ENCODE peak calls at places on chromosome 6, in six cellular contexts. X, B, M, G, U and C are unnamed samples.

GRCh38 chr6:108737594-108738546 is 110.4 kb upstream of the ARMC2 start:
- DNase-seq in X (peak), B (no peak), M (peak), G (no peak), U (no peak), C (no peak)

GRCh38 chr6:112979830-112980229 is 632.7 kb downstream of the RFPL4B start:
- DNase-seq in X (no peak), B (no peak), M (peak), G (peak), U (no peak), C (peak)

GRCh38 chr6:52130440-52130839 is 43.0 kb upstream of the PKHD1 start:
- DNase-seq in X (no peak), B (no peak), M (no peak), G (no peak), U (no peak), C (peak)

GRCh38 chr6:76435174-76435573 is 362.7 kb upstream of the IMPG1 start:
- DNase-seq in X (no peak), B (no peak), M (no peak), G (no peak), U (no peak), C (no peak)

GRCh38 chr6:36624461-36625160 is 30.4 kb downstream of the SRSF3 start:
- DNase-seq in X (no peak), B (no peak), M (no peak), G (no peak), U (no peak), C (no peak)

GRCh38 chr6:167129588-167129987 is 6.7 kb downstream of the CCR6 start:
- DNase-seq in X (no peak), B (no peak), M (no peak), G (no peak), U (no peak), C (no peak)

GRCh38 chr6:148760143-148760505 is 13.3 kb downstream of the UST start:
- DNase-seq in X (no peak), B (no peak), M (no peak), G (no peak), U (no peak), C (no peak)

GRCh38 chr6:148608211-148608951 is 138.4 kb upstream of the UST start:
- DNase-seq in X (peak), B (no peak), M (peak), G (no peak), U (no peak), C (no peak)

GRCh38 chr6:73521351-73522254 is 771 bp upstream of the EEF1A1 start:
- DNase-seq in X (peak), B (peak), M (peak), G (peak), U (peak), C (no peak)

GRCh38 chr6:160477901-160478300 is 129.7 kb downstream of the SLC22A3 start:
- DNase-seq in X (no peak), B (no peak), M (no peak), G (no peak), U (no peak), C (no peak)

GRCh38 chr6:157314705-157315321 is 8.5 kb downstream of the TMEM242 start:
- DNase-seq in X (peak), B (no peak), M (peak), G (no peak), U (no peak), C (peak)

GRCh38 chr6:39961178-39961577 is 26.9 kb upstream of the MOCS1 start:
- DNase-seq in X (no peak), B (peak), M (peak), G (no peak), U (peak), C (no peak)

GRCh38 chr6:151546941-151547659 is 53.3 kb downstream of the CCDC170 start:
- DNase-seq in X (peak), B (no peak), M (no peak), G (no peak), U (no peak), C (no peak)

GRCh38 chr6:129641344-129641743 is 68.6 kb downstream of the ARHGAP18 start:
- DNase-seq in X (no peak), B (no peak), M (peak), G (no peak), U (no peak), C (no peak)

GRCh38 chr6:753486-753885 is 60.5 kb upstream of the EXOC2 start:
- DNase-seq in X (no peak), B (no peak), M (peak), G (no peak), U (no peak), C (no peak)

GRCh38 chr6:41684311-41685182 is 46.3 kb downstream of the MDFI start:
- DNase-seq in X (no peak), B (no peak), M (no peak), G (no peak), U (no peak), C (no peak)

GRCh38 chr6:36202101-36202500 is 5.6 kb downstream of the BRPF3 start:
- DNase-seq in X (no peak), B (no peak), M (no peak), G (no peak), U (no peak), C (no peak)

GRCh38 chr6:128696651-128697391 is 176.4 kb upstream of the PTPRK start:
- DNase-seq in X (peak), B (no peak), M (peak), G (no peak), U (no peak), C (peak)

GRCh38 chr6:11618533-11618932 is 81.0 kb downstream of the TMEM170B start:
- DNase-seq in X (peak), B (no peak), M (peak), G (no peak), U (no peak), C (no peak)
- TF ChIP-seq CTCF in X (peak), B (peak), M (peak), G (peak), U (no peak), C (peak)

DNA sequence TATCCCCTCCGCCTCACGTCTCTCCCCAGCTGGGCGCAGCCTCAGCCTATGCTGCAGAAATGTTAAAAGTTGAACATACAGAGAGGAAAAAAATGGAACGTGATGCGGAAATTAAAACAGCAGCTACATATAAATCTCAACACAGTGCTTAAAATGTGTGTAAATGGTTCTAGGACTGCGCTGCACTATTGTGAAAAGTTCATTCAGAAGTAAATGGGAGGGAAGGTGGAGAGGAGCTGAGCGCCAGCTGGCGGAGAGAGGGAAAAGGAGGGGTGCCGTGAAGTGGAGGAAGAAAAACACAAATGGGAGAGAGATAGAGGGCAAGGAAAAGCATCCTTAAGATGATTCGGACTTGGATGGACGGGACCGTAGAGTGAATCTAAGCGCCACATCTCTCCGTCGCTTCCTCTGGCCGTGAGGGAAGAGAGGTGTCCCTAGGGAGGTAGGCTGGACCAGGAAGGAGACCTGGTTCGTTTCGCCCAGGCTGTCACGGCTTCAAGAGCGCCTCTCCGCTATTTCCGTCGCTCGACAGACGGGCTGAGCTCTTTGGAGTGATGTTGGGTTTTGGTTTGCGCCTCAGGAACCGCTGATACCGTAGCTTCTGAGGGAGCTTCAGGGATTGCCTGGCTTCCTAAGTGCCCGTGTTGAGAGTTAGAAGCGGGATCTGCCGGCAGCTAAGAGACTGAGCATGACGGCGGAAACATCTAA is 113.7 kb downstream of the TRIM27 start:
- DNase-seq in X (peak), B (no peak), M (peak), G (no peak), U (no peak), C (no peak)
- TF ChIP-seq CTCF in X (peak), B (no peak), M (no peak), G (no peak), U (no peak), C (peak)

GRCh38 chr6:168132531-168133184 is 53.6 kb upstream of the FRMD1 start:
- DNase-seq in X (peak), B (peak), M (peak), G (peak), U (no peak), C (no peak)
- TF ChIP-seq CTCF in X (peak), B (peak), M (no peak), G (peak), U (peak), C (peak)

GRCh38 chr6:5652738-5653137 is 354.0 kb downstream of the NRN1 start:
- DNase-seq in X (no peak), B (no peak), M (no peak), G (no peak), U (no peak), C (no peak)
- TF ChIP-seq CTCF in X (no peak), B (no peak), M (no peak), G (no peak), U (no peak), C (no peak)

GRCh38 chr6:33426590-33427563 is 7.0 kb downstream of the SYNGAP1 start:
- DNase-seq in X (peak), B (no peak), M (no peak), G (no peak), U (no peak), C (no peak)

GRCh38 chr6:33428891-33429744 is 9.3 kb downstream of the SYNGAP1 start:
- DNase-seq in X (no peak), B (no peak), M (no peak), G (no peak), U (no peak), C (no peak)

GRCh38 chr6:33427585-33428218 is 7.8 kb downstream of the SYNGAP1 start:
- DNase-seq in X (peak), B (peak), M (peak), G (peak), U (peak), C (no peak)

GRCh38 chr6:33429745-33430042 is 9.8 kb downstream of the SYNGAP1 start:
- DNase-seq in X (no peak), B (no peak), M (no peak), G (no peak), U (no peak), C (no peak)

GRCh38 chr6:33428219-33428890 is 8.5 kb downstream of the SYNGAP1 start:
- DNase-seq in X (peak), B (no peak), M (peak), G (no peak), U (no peak), C (no peak)
- TF ChIP-seq CTCF in X (no peak), B (peak), M (peak), G (peak), U (no peak), C (peak)

DNA sequence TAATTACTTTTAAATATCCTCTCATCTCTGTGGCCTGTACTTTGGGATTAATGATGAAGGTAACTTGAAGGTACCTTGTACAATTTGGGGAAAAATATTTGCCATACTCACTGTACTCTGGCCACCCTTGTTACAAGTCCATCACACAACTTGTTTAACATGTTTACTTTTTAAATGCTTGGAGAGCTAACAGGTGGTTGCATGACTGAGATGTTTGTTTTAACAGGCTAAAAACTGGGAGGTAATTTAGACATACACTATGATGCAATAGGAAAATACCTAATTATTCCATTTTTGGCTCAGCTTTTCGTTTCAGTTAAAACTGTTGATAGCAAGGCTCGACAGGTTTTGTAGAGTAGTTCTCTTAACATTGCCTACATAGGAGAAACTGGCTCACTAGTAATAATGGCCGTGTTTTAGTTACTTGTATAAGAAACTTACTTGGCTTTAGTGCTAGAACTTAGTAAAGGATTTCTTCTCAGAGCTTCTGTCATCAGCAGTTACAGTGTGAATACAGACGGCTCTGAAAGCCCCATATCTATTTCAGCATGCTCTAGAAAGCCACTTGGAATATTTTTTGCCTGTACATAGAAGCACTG is 489.8 kb upstream of the SOX4 start:
- DNase-seq in X (no peak), B (no peak), M (no peak), G (no peak), U (no peak), C (no peak)
- TF ChIP-seq CTCF in X (no peak), B (no peak), M (no peak), G (no peak), U (no peak), C (no peak)

GRCh38 chr6:64985726-64986125 is 721.3 kb downstream of the EYS start:
- DNase-seq in X (no peak), B (no peak), M (no peak), G (no peak), U (no peak), C (no peak)
- TF ChIP-seq CTCF in X (no peak), B (no peak), M (no peak), G (peak), U (no peak), C (no peak)

GRCh38 chr6:16716450-16716858 is 44.8 kb downstream of the ATXN1 start:
- DNase-seq in X (no peak), B (no peak), M (no peak), G (no peak), U (no peak), C (no peak)

GRCh38 chr6:16711551-16712249 is 49.6 kb downstream of the ATXN1 start:
- DNase-seq in X (peak), B (no peak), M (peak), G (no peak), U (no peak), C (no peak)

GRCh38 chr6:16713597-16713996 is 47.7 kb downstream of the ATXN1 start:
- DNase-seq in X (no peak), B (no peak), M (no peak), G (no peak), U (no peak), C (no peak)

GRCh38 chr6:16712250-16712930 is 48.9 kb downstream of the ATXN1 start:
- DNase-seq in X (no peak), B (no peak), M (no peak), G (no peak), U (no peak), C (no peak)

DNA sequence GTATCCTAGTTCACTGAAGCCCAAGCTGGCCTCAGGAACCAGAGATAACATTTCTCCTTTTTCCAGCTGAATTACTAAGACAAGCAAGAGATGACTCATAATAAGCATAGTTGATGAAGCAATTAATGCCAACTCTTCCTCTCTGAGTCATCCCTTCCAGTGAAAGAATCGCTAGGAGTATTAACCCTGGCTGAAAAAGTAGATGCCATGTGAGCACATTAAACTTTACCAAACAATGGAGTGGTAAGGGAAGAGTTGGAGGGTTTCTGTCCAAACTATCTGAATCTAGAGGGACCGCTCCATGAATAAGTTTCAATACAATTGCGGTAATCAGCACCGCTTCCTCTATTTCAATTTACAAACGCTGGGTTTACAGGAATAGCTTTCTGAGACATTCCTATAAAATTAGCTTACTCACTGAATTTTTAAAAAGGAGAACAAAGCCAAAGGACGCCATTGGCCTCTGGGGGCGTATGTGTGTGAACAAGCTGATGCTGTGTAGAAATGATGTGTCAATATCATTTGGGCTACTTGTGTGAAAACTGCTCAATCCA is 48.3 kb downstream of the ATXN1 start:
- DNase-seq in X (peak), B (peak), M (peak), G (no peak), U (no peak), C (peak)
- TF ChIP-seq CTCF in X (peak), B (no peak), M (peak), G (no peak), U (no peak), C (peak)